ENCODE peak calls at places on chromosome 9, in four cellular contexts. U, A, F and R are unnamed samples.

GRCh38 chr9:125374443-125375309 is 113.0 kb downstream of the GAPVD1 start:
- DNase-seq in U (peak; percentile 84), F (peak; percentile 57), A (peak; percentile 49), R (peak; percentile 76)

GRCh38 chr9:23492126-23493002 is 333.7 kb downstream of the ELAVL2 start:
- DNase-seq in A (no peak), U (peak; percentile 30), F (peak; percentile 41), R (peak; percentile 21)

GRCh38 chr9:16335788-16336580 is 534.5 kb downstream of the BNC2 start:
- DNase-seq in A (peak; percentile 95), F (peak; percentile 98), U (peak; percentile 99), R (no peak)

GRCh38 chr9:124708070-124708469 is 63.0 kb downstream of the NR6A1 start:
- DNase-seq in F (no peak), U (no peak), A (no peak), R (no peak)

GRCh38 chr9:77793909-77794308 is 145.8 kb upstream of the GNA14 start:
- DNase-seq in A (no peak), U (peak; percentile 22), F (peak; percentile 60), R (no peak)

GRCh38 chr9:90659626-90660364 is 17.2 kb upstream of the DIRAS2 start:
- DNase-seq in F (peak; percentile 88), A (no peak), U (peak; percentile 23), R (no peak)

GRCh38 chr9:83359039-83359438 is 179.2 kb downstream of the FRMD3 start:
- DNase-seq in U (no peak), A (no peak), F (no peak), R (no peak)

GRCh38 chr9:138060881-138061280 is 183.3 kb downstream of the CACNA1B start:
- DNase-seq in F (no peak), A (no peak), U (no peak), R (no peak)

GRCh38 chr9:130962418-130963316 is 23.6 kb upstream of the FIBCD1 start:
- DNase-seq in F (peak; percentile 84), U (peak; percentile 94), A (peak; percentile 81), R (no peak)

GRCh38 chr9:126411225-126411947 is 84.8 kb downstream of the MVB12B start:
- DNase-seq in F (peak; percentile 26), U (no peak), A (no peak), R (no peak)

GRCh38 chr9:76022317-76022716 is 131.8 kb downstream of the PCSK5 start:
- DNase-seq in U (no peak), A (no peak), F (no peak), R (no peak)

GRCh38 chr9:122051401-122052346 is 41.4 kb downstream of the TTLL11 start:
- DNase-seq in A (no peak), U (peak; percentile 66), F (no peak), R (no peak)

GRCh38 chr9:110578896-110579752 is at the start of gene SVEP1:
- DNase-seq in U (peak; percentile 75), A (no peak), F (no peak), R (peak; percentile 40)

GRCh38 chr9:34559616-34560546 is 29.6 kb downstream of the CNTFR start:
- DNase-seq in U (peak; percentile 84), F (no peak), A (no peak), R (no peak)

GRCh38 chr9:129682381-129682780 is 16.9 kb downstream of the PRRX2 start:
- DNase-seq in U (no peak), F (no peak), A (no peak), R (no peak)

GRCh38 chr9:112532427-112532826 is 45.8 kb downstream of the KIAA1958 start:
- DNase-seq in U (peak; percentile 92), F (no peak), A (peak; percentile 41), R (no peak)

GRCh38 chr9:108467653-108468324 is 388.0 kb downstream of the ACTL7B start:
- DNase-seq in A (no peak), U (peak; percentile 40), F (no peak), R (no peak)
- TF ChIP-seq CTCF in A (peak; percentile 11), U (no peak), F (no peak), R (no peak)

GRCh38 chr9:136687721-136688223 is 515 bp upstream of the AGPAT2 start:
- DNase-seq in A (no peak), U (no peak), F (peak; percentile 68), R (no peak)
- TF ChIP-seq CTCF in A (no peak), U (no peak), F (no peak), R (no peak)

GRCh38 chr9:117535439-117535838 is 120.6 kb upstream of the ASTN2 start:
- DNase-seq in A (no peak), F (no peak), U (no peak), R (no peak)
- TF ChIP-seq CTCF in A (no peak), F (no peak), U (no peak), R (no peak)

GRCh38 chr9:91812191-91812590 is 137.8 kb downstream of the ROR2 start:
- DNase-seq in A (no peak), F (no peak), U (no peak), R (no peak)
- TF ChIP-seq CTCF in A (no peak), F (no peak), U (no peak), R (no peak)

GRCh38 chr9:114238919-114239879 is 83.7 kb upstream of the ORM1 start:
- DNase-seq in U (peak; percentile 63), F (no peak), A (no peak), R (no peak)
- TF ChIP-seq CTCF in U (peak; percentile 58), F (no peak), A (peak; percentile 51), R (no peak)

GRCh38 chr9:86636051-86636450 is 281.8 kb upstream of the TUT7 start:
- DNase-seq in U (no peak), A (no peak), F (no peak), R (no peak)
- TF ChIP-seq CTCF in U (no peak), A (peak; percentile 12), F (no peak), R (no peak)